ENCODE peak calls at places on chromosomes 7 and 10, in seven cellular contexts. J is cardiac muscle cell, H is GM23248, L is colonic mucosa, R is IMR-90, C is A549, G is adrenal gland. F is an unnamed sample. For H3K4me1, the result is how much of the 10 kb centered on the place peaks cover.

GRCh38 chr7:40579401-40579800 is 444.6 kb downstream of the SUGCT start:
- DNase-seq in C (no peak), G (no peak), H (peak), R (peak), J (no peak), L (no peak), F (no peak)

GRCh38 chr7:118153551-118154177 is 30.3 kb upstream of the LSM8 start:
- DNase-seq in J (peak), H (peak), G (peak), C (peak), R (peak), L (peak), F (peak)

GRCh38 chr10:126041804-126042231 is 145.5 kb downstream of the FANK1 start:
- DNase-seq in H (peak), J (no peak), R (peak), L (peak), G (peak), C (peak), F (peak)

GRCh38 chr7:74164985-74165456 is 9.1 kb upstream of the EIF4H start:
- DNase-seq in C (peak), R (peak), H (peak), G (peak), J (peak), L (no peak), F (no peak)

GRCh38 chr7:93851536-93851935 is 39.0 kb downstream of the TFPI2 start:
- DNase-seq in H (no peak), R (peak), G (no peak), L (no peak), J (no peak), C (no peak), F (no peak)

GRCh38 chr10:21661935-21662334 is 127.9 kb downstream of the MLLT10 start:
- DNase-seq in L (no peak), J (no peak), G (no peak), R (no peak), C (no peak), H (no peak), F (no peak)

GRCh38 chr7:22572292-22572691 is 72.3 kb upstream of the STEAP1B start:
- DNase-seq in G (no peak), L (no peak), J (no peak), H (peak), R (no peak), C (no peak), F (no peak)

GRCh38 chr7:151836191-151836926 is 40.6 kb downstream of the PRKAG2 start:
- DNase-seq in L (no peak), C (no peak), J (no peak), R (no peak), G (no peak), H (no peak), F (no peak)

GRCh38 chr7:92740713-92741126 is 95.7 kb downstream of the CDK6 start:
- DNase-seq in G (no peak), C (peak), H (peak), J (no peak), L (no peak), R (peak), F (no peak)

GRCh38 chr10:103396789-103397087 is 312 bp downstream of the PDCD11 start:
- DNase-seq in R (no peak), J (no peak), G (no peak), C (no peak), H (no peak), L (no peak), F (no peak)

GRCh38 chr7:136870799-136871487 is 2.5 kb downstream of the CHRM2 start:
- DNase-seq in L (no peak), H (peak), C (no peak), G (no peak), J (peak), R (no peak), F (peak)

GRCh38 chr10:625335-625699 is 64.2 kb downstream of the DIP2C start:
- DNase-seq in R (no peak), L (no peak), J (peak), G (peak), H (no peak), C (no peak), F (no peak)

GRCh38 chr10:35451103-35452016 is 115.1 kb downstream of the CCNY start:
- DNase-seq in C (no peak), G (no peak), R (peak), H (peak), L (no peak), J (no peak), F (no peak)
- H3K4me1 ChIP-seq in C (half or more), G (half or more), R (under half), H (half or more), L (under half), J (under half), F (under half)

DNA sequence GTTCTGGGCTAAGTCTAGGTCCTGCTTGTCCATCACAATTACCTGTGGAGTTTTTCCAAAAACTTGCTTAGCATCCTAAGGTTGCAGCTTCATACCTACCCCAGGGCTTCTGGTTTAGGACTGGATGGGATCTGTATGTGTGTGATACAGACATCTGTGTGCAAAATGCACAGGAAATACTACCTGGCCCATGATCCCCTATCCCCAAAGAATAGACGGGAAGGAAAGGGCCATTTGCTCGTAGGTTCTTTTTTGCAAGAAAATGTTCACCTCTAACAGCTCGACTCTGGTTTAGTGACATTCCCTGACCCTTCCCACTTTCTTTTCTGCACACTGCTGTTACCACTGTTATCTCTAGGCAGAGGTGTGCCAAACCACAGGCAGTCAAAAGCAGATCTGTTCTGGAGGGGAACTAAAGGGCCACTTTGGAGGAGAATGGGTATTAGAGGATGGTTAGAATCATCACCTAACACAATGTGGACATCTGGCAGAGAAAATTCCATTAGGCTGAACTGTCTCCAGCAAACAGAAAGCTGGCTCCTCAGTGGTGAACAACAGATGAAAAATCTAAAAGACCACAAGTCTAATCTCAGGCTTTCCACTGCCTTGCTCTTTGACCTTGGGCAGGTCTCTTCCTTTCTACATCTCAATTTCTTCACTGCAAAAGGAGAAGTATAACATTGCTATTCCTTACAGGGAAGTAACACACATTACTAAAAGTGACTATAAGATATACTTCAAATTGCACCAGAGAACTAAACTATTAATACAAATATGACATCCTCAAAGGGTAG is 107.4 kb downstream of the UBE2H start:
- DNase-seq in C (no peak), G (no peak), J (no peak), L (no peak), R (peak), H (peak), F (no peak)
- H3K4me1 ChIP-seq in C (half or more), G (under half), J (under half), L (under half), R (under half), H (under half), F (under half)

GRCh38 chr7:48085942-48086341 is 3.1 kb upstream of the UPP1 start:
- DNase-seq in C (no peak), L (no peak), G (no peak), R (no peak), J (no peak), H (no peak), F (no peak)
- H3K4me1 ChIP-seq in C (half or more), L (under half), G (under half), R (under half), J (under half), H (under half), F (under half)

DNA sequence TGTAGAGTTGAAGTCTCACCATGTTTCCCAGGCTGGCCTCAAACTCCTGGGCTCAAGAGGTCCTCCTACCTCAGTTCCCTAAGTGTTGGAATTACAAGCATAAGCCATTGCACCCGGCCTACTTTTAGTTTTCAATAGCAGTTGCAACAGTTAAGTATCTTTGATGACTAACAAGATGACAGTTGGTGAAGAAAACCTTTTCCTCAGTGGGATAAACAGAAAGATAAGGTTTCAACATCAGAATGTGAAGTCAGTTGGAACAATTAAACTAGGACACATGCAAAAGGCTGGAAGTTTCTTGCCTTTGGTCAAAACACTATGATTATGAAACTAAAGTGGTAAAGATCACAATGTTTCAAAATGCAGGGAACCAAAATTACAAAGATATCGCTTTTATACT is 169.2 kb downstream of the ZNF438 start:
- DNase-seq in L (no peak), C (no peak), R (peak), H (peak), J (no peak), G (no peak), F (no peak)
- H3K4me1 ChIP-seq in L (under half), C (under half), R (under half), H (under half), J (under half), G (under half), F (under half)

DNA sequence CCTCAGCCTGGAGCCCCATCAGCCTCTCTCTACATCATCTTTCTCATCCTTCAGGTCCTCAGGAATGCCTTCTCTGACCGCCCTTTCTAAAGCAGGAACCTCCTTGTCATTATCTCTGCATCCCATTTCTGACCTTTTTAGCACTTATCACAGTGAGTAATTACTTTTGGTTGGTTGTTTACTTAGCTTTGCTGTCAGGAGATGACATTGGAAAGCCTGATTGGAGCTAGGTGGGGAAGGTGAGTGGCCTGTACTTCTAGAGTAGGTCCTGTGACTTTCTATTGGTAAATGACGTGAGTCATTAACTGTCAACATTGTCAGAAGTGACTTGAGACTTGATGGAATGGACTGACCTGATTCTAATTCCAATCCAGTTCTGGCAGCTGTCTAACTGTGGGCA is 9.3 kb upstream of the SLC25A13 start:
- DNase-seq in L (no peak), R (no peak), H (no peak), C (no peak), J (no peak), G (no peak), F (no peak)
- H3K4me1 ChIP-seq in L (under half), R (under half), H (under half), C (under half), J (under half), G (under half), F (under half)

GRCh38 chr7:47145326-47145725 is 436.6 kb downstream of the TNS3 start:
- DNase-seq in C (no peak), H (no peak), L (no peak), J (no peak), R (no peak), G (no peak), F (no peak)
- H3K4me1 ChIP-seq in C (under half), H (under half), L (under half), J (under half), R (under half), G (under half), F (under half)

GRCh38 chr7:120986665-120987064 is 1.8 kb upstream of the CPED1 start:
- DNase-seq in R (no peak), L (no peak), H (no peak), C (no peak), J (no peak), G (no peak), F (no peak)

GRCh38 chr7:120989571-120990220 is 1.2 kb downstream of the CPED1 start:
- DNase-seq in G (peak), J (no peak), C (no peak), H (peak), L (no peak), R (peak), F (no peak)

GRCh38 chr7:120988591-120989299 is at the start of gene CPED1:
- DNase-seq in R (peak), C (peak), J (peak), G (peak), L (peak), H (peak), F (peak)

GRCh38 chr7:120987280-120987679 is 1.2 kb upstream of the CPED1 start:
- DNase-seq in G (no peak), C (no peak), J (no peak), R (no peak), L (no peak), H (no peak), F (no peak)

DNA sequence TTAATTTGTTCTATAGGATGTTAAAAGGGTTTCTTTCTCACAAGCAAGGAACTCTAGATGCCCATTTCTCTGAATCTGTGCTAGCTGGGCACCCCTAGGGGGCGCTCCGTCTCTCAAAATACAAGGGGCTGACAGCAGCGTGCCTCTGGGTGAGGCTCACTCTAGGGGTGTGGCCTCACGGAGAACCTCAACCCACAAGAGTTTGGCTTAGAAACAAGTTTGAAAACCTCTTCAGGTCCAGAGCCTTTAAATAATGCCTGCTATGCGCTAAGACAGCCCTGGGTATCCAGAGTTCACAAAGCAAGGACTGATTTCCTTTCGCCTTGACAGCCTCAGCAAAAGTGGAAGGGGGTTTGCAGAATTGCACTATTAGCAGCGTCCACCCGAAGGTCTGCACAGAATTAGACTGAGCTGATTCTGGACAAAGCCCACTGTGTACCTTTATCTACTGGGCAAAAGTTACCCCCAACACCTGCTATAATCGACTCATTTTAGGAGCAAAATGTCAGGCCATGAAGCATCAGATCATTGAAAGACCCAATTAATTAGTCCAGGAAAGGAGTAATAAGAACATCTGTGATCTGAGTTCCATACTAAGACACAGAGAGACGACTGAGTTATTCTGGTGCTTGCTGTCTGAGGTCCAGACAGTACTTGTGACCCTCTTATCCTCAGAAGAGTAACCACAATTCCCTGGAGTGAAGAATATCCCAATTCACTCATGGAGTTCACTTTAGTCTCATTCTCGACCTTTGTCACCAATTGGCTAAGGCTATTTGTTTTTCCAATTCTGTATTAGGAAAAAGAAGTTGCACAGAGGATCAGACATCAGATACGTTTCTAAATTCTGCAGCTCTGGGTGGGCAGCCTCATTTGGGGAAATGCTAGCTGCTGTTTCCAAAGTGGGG is 574 bp upstream of the CPED1 start:
- DNase-seq in H (peak), L (peak), J (peak), R (peak), G (peak), C (peak), F (peak)
- H3K4me1 ChIP-seq in H (under half), L (under half), J (under half), R (under half), G (under half), C (under half), F (under half)

GRCh38 chr7:142441074-142441403 is 183.2 kb upstream of the PRSS58 start:
- DNase-seq in H (no peak), G (no peak), J (no peak), L (no peak), C (no peak), R (no peak), F (no peak)
- H3K4me1 ChIP-seq in H (under half), G (under half), J (under half), L (under half), C (under half), R (under half), F (under half)

GRCh38 chr10:86518781-86519180 is 2.8 kb downstream of the WAPL start:
- DNase-seq in R (no peak), C (no peak), J (no peak), L (no peak), G (no peak), H (peak), F (no peak)

GRCh38 chr10:86522385-86522855 is 828 bp upstream of the WAPL start:
- DNase-seq in L (no peak), H (peak), G (no peak), R (no peak), C (no peak), J (no peak), F (no peak)

GRCh38 chr10:86521620-86522384 is at the start of gene WAPL:
- DNase-seq in J (peak), R (peak), C (peak), G (peak), H (peak), L (peak), F (peak)

GRCh38 chr10:86523348-86523747 is 1.8 kb upstream of the WAPL start:
- DNase-seq in C (peak), R (peak), L (no peak), J (peak), G (no peak), H (peak), F (no peak)

GRCh38 chr10:86520871-86521619 is 547 bp downstream of the WAPL start:
- DNase-seq in J (peak), G (peak), C (peak), H (peak), R (peak), L (peak), F (peak)
- H3K4me1 ChIP-seq in J (under half), G (under half), C (under half), H (under half), R (under half), L (under half), F (under half)